ENCODE peak calls at places on chromosome 12, in five cellular contexts. S is CD8-positive, alpha-beta memory T cell; Q is kidney tubule cell; T is iPS DF 6.9; F is hepatic stellate cell. L is an unnamed sample.

GRCh38 chr12:93380480-93381121 is 2.9 kb downstream of the NUDT4 start:
- DNase-seq in T (no peak), Q (peak), F (peak), S (no peak), L (no peak)

GRCh38 chr12:3992945-3993344 is 119.7 kb upstream of the PARP11 start:
- DNase-seq in S (no peak), Q (no peak), F (no peak), T (no peak), L (no peak)

GRCh38 chr12:103933237-103933636 is 3.0 kb downstream of the HSP90B1 start:
- DNase-seq in Q (peak), F (no peak), T (no peak), S (no peak), L (no peak)

GRCh38 chr12:114933428-114934160 is 249.6 kb upstream of the TBX3 start:
- DNase-seq in T (no peak), S (no peak), F (peak), Q (peak), L (no peak)

GRCh38 chr12:9363145-9363544 is 154.9 kb upstream of the PZP start:
- DNase-seq in T (no peak), S (no peak), Q (no peak), F (no peak), L (peak)

GRCh38 chr12:26269554-26270284 is 74.3 kb downstream of the SSPN start:
- DNase-seq in T (no peak), F (no peak), Q (no peak), S (no peak), L (no peak)

GRCh38 chr12:67077617-67078016 is 191.5 kb upstream of the CAND1 start:
- DNase-seq in F (no peak), Q (peak), S (no peak), T (no peak), L (no peak)

GRCh38 chr12:124551268-124552144 is 15.9 kb downstream of the NCOR2 start:
- DNase-seq in Q (peak), F (no peak), T (no peak), S (no peak), L (no peak)

GRCh38 chr12:123098780-123099179 is 52.1 kb downstream of the PITPNM2 start:
- DNase-seq in F (no peak), T (no peak), S (no peak), Q (no peak), L (no peak)

GRCh38 chr12:104219361-104219892 is 3.8 kb downstream of the TXNRD1 start:
- DNase-seq in S (no peak), F (peak), Q (peak), T (no peak), L (no peak)

GRCh38 chr12:19850341-19851065 is 411.2 kb downstream of the AEBP2 start:
- DNase-seq in F (no peak), S (no peak), T (no peak), Q (peak), L (no peak)

GRCh38 chr12:96906498-96906848 is 584 bp upstream of the NEDD1 start:
- DNase-seq in F (no peak), S (no peak), T (no peak), Q (no peak), L (no peak)

GRCh38 chr12:121579190-121579791 is 1.5 kb downstream of the KDM2B start:
- DNase-seq in S (peak), F (no peak), Q (no peak), T (no peak), L (no peak)

GRCh38 chr12:121713257-121714155 is 954 bp downstream of the TMEM120B start:
- DNase-seq in Q (no peak), F (peak), S (no peak), T (no peak), L (no peak)

GRCh38 chr12:97875064-97875463 is 412.5 kb downstream of the RMST start:
- DNase-seq in Q (no peak), S (no peak), T (no peak), F (no peak), L (no peak)

GRCh38 chr12:30796891-30797371 is 42.2 kb upstream of the CAPRIN2 start:
- DNase-seq in Q (peak), F (peak), T (no peak), S (no peak), L (no peak)

GRCh38 chr12:100213016-100213891 is 12.6 kb downstream of the ACTR6 start:
- DNase-seq in S (no peak), F (no peak), Q (no peak), T (no peak), L (no peak)

GRCh38 chr12:15712823-15713663 is 76.1 kb downstream of the EPS8 start:
- DNase-seq in Q (peak), T (no peak), S (no peak), F (no peak), L (no peak)

GRCh38 chr12:2891240-2892053 is 756 bp downstream of the TULP3 start:
- DNase-seq in F (peak), T (no peak), S (no peak), Q (peak), L (no peak)

GRCh38 chr12:105083551-105084105 is 630 bp downstream of the ALDH1L2 start:
- DNase-seq in T (no peak), S (no peak), F (peak), Q (peak), L (no peak)

GRCh38 chr12:95723693-95724384 is 66.7 kb downstream of the NTN4 start:
- DNase-seq in Q (peak), F (no peak), T (no peak), S (no peak), L (no peak)

GRCh38 chr12:6899837-6900519 is 4.6 kb upstream of the LRRC23 start:
- DNase-seq in Q (no peak), F (peak), T (no peak), S (no peak), L (no peak)

GRCh38 chr12:51397670-51398069 is 6.5 kb upstream of the GALNT6 start:
- DNase-seq in T (no peak), F (no peak), S (no peak), Q (no peak), L (no peak)

GRCh38 chr12:1104088-1104800 is 113.2 kb downstream of the ERC1 start:
- DNase-seq in T (no peak), S (no peak), Q (peak), F (no peak), L (no peak)

GRCh38 chr12:75661927-75662326 is 150.5 kb upstream of the KRR1 start:
- DNase-seq in F (no peak), T (no peak), S (no peak), Q (no peak), L (no peak)

GRCh38 chr12:131014343-131014742 is 60.6 kb downstream of the ADGRD1 start:
- DNase-seq in S (no peak), Q (no peak), F (no peak), T (no peak), L (no peak)

GRCh38 chr12:113747048-113747447 is 219.1 kb downstream of the RBM19 start:
- DNase-seq in F (no peak), Q (no peak), S (no peak), T (no peak), L (no peak)

GRCh38 chr12:121806556-121807308 is 2.9 kb downstream of the SETD1B start:
- DNase-seq in F (no peak), Q (peak), S (no peak), T (no peak), L (no peak)

GRCh38 chr12:124676725-124677462 is 109.5 kb upstream of the NCOR2 start:
- DNase-seq in Q (no peak), S (no peak), F (no peak), T (no peak), L (no peak)

GRCh38 chr12:19014243-19014642 is 115.3 kb upstream of the PLEKHA5 start:
- DNase-seq in F (no peak), S (no peak), Q (no peak), T (no peak), L (no peak)

L was measured in NK-92 treated with Interleukin-12 subunit alpha and Interleukin-12 subunit beta, amount 100 ng/mL, for 24 hours.